ENCODE peak calls at places on chromosome 1, in nine cellular contexts. G is stromal cell of bone marrow; T is occipital lobe; B is M059J; X is PC-3; S is naive thymus-derived CD8-positive, alpha-beta T cell; D is brain microvascular endothelial cell; N is stimulated activated CD8-positive, alpha-beta memory T cell treated with anti-CD3 and anti-CD28 coated beads, Interleukin-2, amount 100 ng/mL, for 1 hour; L is sciatic nerve. W is an unnamed sample.

GRCh38 chr1:145884675-145885074 is 991 bp downstream of the ANKRD35 start:
- DNase-seq in G (peak; percentile 82), T (no peak), B (peak; percentile 33), X (no peak), S (no peak), D (no peak), N (no peak), L (no peak), W (no peak)

GRCh38 chr1:112298558-112298957 is 97.5 kb upstream of the CTTNBP2NL start:
- DNase-seq in G (peak; percentile 19), T (no peak), B (peak; percentile 31), X (peak; percentile 73), S (no peak), D (peak; percentile 53), N (no peak), L (no peak), W (no peak)

GRCh38 chr1:64826991-64827390 is 82.1 kb downstream of the RAVER2 start:
- DNase-seq in G (no peak), T (no peak), B (peak; percentile 12), X (no peak), S (no peak), D (peak; percentile 24), N (no peak), L (no peak), W (no peak)

GRCh38 chr1:223665592-223666312 is at the start of gene CAPN8:
- DNase-seq in G (no peak), T (no peak), B (peak; percentile 14), X (peak; percentile 96), S (no peak), D (no peak), N (no peak), L (no peak), W (no peak)

GRCh38 chr1:16163882-16164820 is 8.3 kb upstream of the EPHA2 start:
- DNase-seq in G (peak; percentile 94), T (no peak), B (peak; percentile 98), X (peak; percentile 94), S (no peak), D (peak; percentile 98), N (no peak), L (no peak), W (no peak)

GRCh38 chr1:207034208-207034607 is 1.7 kb upstream of the C1orf116 start:
- DNase-seq in G (no peak), T (no peak), B (peak; percentile 17), X (no peak), S (no peak), D (no peak), N (no peak), L (no peak), W (no peak)

GRCh38 chr1:228393811-228394570 is 12.6 kb downstream of the TRIM11 start:
- DNase-seq in G (no peak), T (no peak), B (no peak), X (no peak), S (peak; percentile 31), D (no peak), N (no peak), L (peak; percentile 54), W (no peak)

GRCh38 chr1:10869933-10870332 is 73.5 kb upstream of the CASZ1 start:
- DNase-seq in G (no peak), T (no peak), B (no peak), X (no peak), S (peak; percentile 23), D (no peak), N (no peak), L (no peak), W (no peak)

GRCh38 chr1:44294588-44295007 is 60.5 kb downstream of the ERI3 start:
- DNase-seq in G (peak; percentile 97), T (no peak), B (peak; percentile 80), X (no peak), S (no peak), D (peak; percentile 10), N (no peak), L (peak; percentile 79), W (no peak)

GRCh38 chr1:94384485-94385353 is 33.5 kb upstream of the ABCD3 start:
- DNase-seq in G (no peak), T (no peak), B (no peak), X (peak; percentile 6), S (no peak), D (no peak), N (no peak), L (no peak), W (no peak)

GRCh38 chr1:7650801-7651200 is 120.3 kb upstream of the VAMP3 start:
- DNase-seq in G (no peak), T (no peak), B (no peak), X (no peak), S (no peak), D (no peak), N (no peak), L (no peak), W (no peak)

GRCh38 chr1:55127827-55128343 is 87.3 kb downstream of the USP24 start:
- DNase-seq in G (no peak), T (no peak), B (peak; percentile 92), X (peak; percentile 69), S (no peak), D (no peak), N (no peak), L (no peak), W (no peak)

GRCh38 chr1:184893695-184894094 is 80.6 kb downstream of the NIBAN1 start:
- DNase-seq in G (no peak), T (no peak), B (no peak), X (no peak), S (no peak), D (no peak), N (no peak), L (no peak), W (no peak)

GRCh38 chr1:27011058-27011764 is 1.4 kb downstream of the TENT5B start:
- DNase-seq in G (no peak), T (no peak), B (peak; percentile 97), X (peak; percentile 97), S (no peak), D (peak; percentile 79), N (no peak), L (no peak), W (no peak)

GRCh38 chr1:84360303-84360702 is 38.0 kb upstream of the DNASE2B start:
- DNase-seq in G (no peak), T (no peak), B (no peak), X (no peak), S (no peak), D (no peak), N (no peak), L (no peak), W (no peak)

GRCh38 chr1:19730793-19731192 is 66.1 kb downstream of the HTR6 start:
- DNase-seq in G (no peak), T (no peak), B (no peak), X (no peak), S (no peak), D (no peak), N (no peak), L (no peak), W (no peak)

GRCh38 chr1:2537785-2538115 is 7.7 kb upstream of the HES5 start:
- DNase-seq in G (no peak), T (no peak), B (no peak), X (no peak), S (no peak), D (no peak), N (no peak), L (no peak), W (no peak)